ENCODE peak calls at places on chromosomes 1 and 21, in eight cellular contexts. One of them, this sample, is unnamed.

GRCh38 chr1:193891783-193892182 is 705.4 kb upstream of the B3GALT2 start:
- DNase-seq in kidney tubule cell: no peak
- DNase-seq in nephron progenitor cell: no peak
- DNase-seq in RWPE1: no peak
- DNase-seq in NCI-H1417: no peak
- DNase-seq in B cell: no peak
- DNase-seq in stimulated activated CD4-positive, alpha-beta T cell treated with anti-CD3 and anti-CD28 coated beads, Interleukin-2, amount 100 ng/mL, for 48 hours: no peak
- DNase-seq in AG09309: no peak
- DNase-seq in this sample: no peak

GRCh38 chr1:35390600-35391494 is 122.3 kb downstream of the ZMYM4 start:
- DNase-seq in kidney tubule cell: no peak
- DNase-seq in nephron progenitor cell: peak; percentile 5
- DNase-seq in RWPE1: no peak
- DNase-seq in NCI-H1417: no peak
- DNase-seq in B cell: no peak
- DNase-seq in stimulated activated CD4-positive, alpha-beta T cell treated with anti-CD3 and anti-CD28 coated beads, Interleukin-2, amount 100 ng/mL, for 48 hours: no peak
- DNase-seq in AG09309: no peak
- DNase-seq in this sample: no peak

GRCh38 chr1:154429841-154430611 is 24.9 kb downstream of the IL6R start:
- DNase-seq in kidney tubule cell: no peak
- DNase-seq in nephron progenitor cell: no peak
- DNase-seq in RWPE1: no peak
- DNase-seq in NCI-H1417: no peak
- DNase-seq in B cell: no peak
- DNase-seq in stimulated activated CD4-positive, alpha-beta T cell treated with anti-CD3 and anti-CD28 coated beads, Interleukin-2, amount 100 ng/mL, for 48 hours: no peak
- DNase-seq in AG09309: no peak
- DNase-seq in this sample: no peak

GRCh38 chr1:19461352-19461645 is 24.0 kb downstream of the CAPZB start:
- DNase-seq in kidney tubule cell: no peak
- DNase-seq in nephron progenitor cell: no peak
- DNase-seq in RWPE1: no peak
- DNase-seq in NCI-H1417: no peak
- DNase-seq in B cell: no peak
- DNase-seq in stimulated activated CD4-positive, alpha-beta T cell treated with anti-CD3 and anti-CD28 coated beads, Interleukin-2, amount 100 ng/mL, for 48 hours: no peak
- DNase-seq in AG09309: no peak
- DNase-seq in this sample: no peak

GRCh38 chr1:203210988-203211387 is 18.5 kb downstream of the CHIT1 start:
- DNase-seq in kidney tubule cell: no peak
- DNase-seq in nephron progenitor cell: no peak
- DNase-seq in RWPE1: no peak
- DNase-seq in NCI-H1417: no peak
- DNase-seq in B cell: no peak
- DNase-seq in stimulated activated CD4-positive, alpha-beta T cell treated with anti-CD3 and anti-CD28 coated beads, Interleukin-2, amount 100 ng/mL, for 48 hours: no peak
- DNase-seq in AG09309: no peak
- DNase-seq in this sample: no peak

GRCh38 chr1:24896596-24897262 is 33.3 kb downstream of the RUNX3 start:
- DNase-seq in kidney tubule cell: no peak
- DNase-seq in nephron progenitor cell: no peak
- DNase-seq in RWPE1: no peak
- DNase-seq in NCI-H1417: no peak
- DNase-seq in B cell: no peak
- DNase-seq in stimulated activated CD4-positive, alpha-beta T cell treated with anti-CD3 and anti-CD28 coated beads, Interleukin-2, amount 100 ng/mL, for 48 hours: no peak
- DNase-seq in AG09309: no peak
- DNase-seq in this sample: no peak

GRCh38 chr1:221724931-221725605 is 16.8 kb downstream of the DUSP10 start:
- DNase-seq in kidney tubule cell: peak; percentile 85
- DNase-seq in nephron progenitor cell: no peak
- DNase-seq in RWPE1: no peak
- DNase-seq in NCI-H1417: no peak
- DNase-seq in B cell: no peak
- DNase-seq in stimulated activated CD4-positive, alpha-beta T cell treated with anti-CD3 and anti-CD28 coated beads, Interleukin-2, amount 100 ng/mL, for 48 hours: no peak
- DNase-seq in AG09309: no peak
- DNase-seq in this sample: no peak

GRCh38 chr21:42818328-42818749 is 61.0 kb downstream of the WDR4 start:
- DNase-seq in kidney tubule cell: peak; percentile 70
- DNase-seq in nephron progenitor cell: peak; percentile 30
- DNase-seq in RWPE1: peak; percentile 46
- DNase-seq in NCI-H1417: peak; percentile 64
- DNase-seq in B cell: no peak
- DNase-seq in stimulated activated CD4-positive, alpha-beta T cell treated with anti-CD3 and anti-CD28 coated beads, Interleukin-2, amount 100 ng/mL, for 48 hours: peak; percentile 53
- DNase-seq in AG09309: no peak
- DNase-seq in this sample: peak; percentile 11

GRCh38 chr1:72283204-72284083 is 1.1 kb upstream of the NEGR1 start:
- DNase-seq in kidney tubule cell: peak; percentile 81
- DNase-seq in nephron progenitor cell: peak; percentile 63
- DNase-seq in RWPE1: peak; percentile 22
- DNase-seq in NCI-H1417: peak; percentile 94
- DNase-seq in B cell: peak; percentile 38
- DNase-seq in stimulated activated CD4-positive, alpha-beta T cell treated with anti-CD3 and anti-CD28 coated beads, Interleukin-2, amount 100 ng/mL, for 48 hours: peak; percentile 1
- DNase-seq in AG09309: peak; percentile 63
- DNase-seq in this sample: no peak

GRCh38 chr1:247415423-247416361 is at the start of gene NLRP3:
- DNase-seq in kidney tubule cell: peak; percentile 92
- DNase-seq in nephron progenitor cell: no peak
- DNase-seq in RWPE1: peak; percentile 63
- DNase-seq in NCI-H1417: no peak
- DNase-seq in B cell: peak; percentile 61
- DNase-seq in stimulated activated CD4-positive, alpha-beta T cell treated with anti-CD3 and anti-CD28 coated beads, Interleukin-2, amount 100 ng/mL, for 48 hours: peak; percentile 6
- DNase-seq in AG09309: no peak
- DNase-seq in this sample: no peak

This sample was measured in AG09319.